ENCODE peak calls at places on chromosomes 3 and 15, in five cellular contexts. A, B, V, K and E are unnamed samples.

GRCh38 chr3:9704343-9705322 is 1.0 kb downstream of the CPNE9 start:
- DNase-seq in A (no peak), B (no peak), V (no peak), K (no peak), E (no peak)

GRCh38 chr15:45314960-45315359 is 62.9 kb downstream of the SLC28A2 start:
- DNase-seq in A (no peak), B (no peak), V (no peak), K (peak), E (no peak)

GRCh38 chr3:82927309-82928253 is 1166.1 kb upstream of the GBE1 start:
- DNase-seq in A (no peak), B (no peak), V (no peak), K (no peak), E (no peak)

GRCh38 chr15:37101634-37102314 is 1.4 kb upstream of the MEIS2 start:
- DNase-seq in A (peak), B (peak), V (no peak), K (peak), E (no peak)

GRCh38 chr15:56919708-56920637 is 1.5 kb downstream of the TCF12 start:
- DNase-seq in A (peak), B (no peak), V (no peak), K (peak), E (no peak)

GRCh38 chr3:68988740-68989139 is 24.7 kb downstream of the EOGT start:
- DNase-seq in A (no peak), B (no peak), V (no peak), K (no peak), E (no peak)

GRCh38 chr3:17910922-17911321 is 168.5 kb upstream of the TBC1D5 start:
- DNase-seq in A (no peak), B (no peak), V (no peak), K (no peak), E (no peak)

GRCh38 chr3:127182848-127183714 is 9.8 kb upstream of the PRR23E start:
- DNase-seq in A (no peak), B (no peak), V (no peak), K (no peak), E (no peak)

GRCh38 chr3:13622356-13622755 is 73.4 kb downstream of the FBLN2 start:
- DNase-seq in A (no peak), B (no peak), V (no peak), K (no peak), E (no peak)

GRCh38 chr3:191802671-191803070 is 341.7 kb downstream of the PYDC2 start:
- DNase-seq in A (no peak), B (no peak), V (no peak), K (no peak), E (no peak)

GRCh38 chr3:24645047-24645446 is 150.4 kb upstream of the THRB start:
- DNase-seq in A (no peak), B (no peak), V (no peak), K (no peak), E (no peak)

GRCh38 chr15:52093539-52094502 is 18.8 kb downstream of the BCL2L10 start:
- DNase-seq in A (no peak), B (peak), V (peak), K (no peak), E (peak)

GRCh38 chr3:183968846-183969245 is 48.8 kb downstream of the ABCC5 start:
- DNase-seq in A (no peak), B (no peak), V (no peak), K (no peak), E (no peak)

GRCh38 chr3:195885036-195885871 is 23.1 kb downstream of the TNK2 start:
- DNase-seq in A (no peak), B (no peak), V (no peak), K (no peak), E (no peak)

GRCh38 chr15:78194568-78194925 is 39.8 kb downstream of the ACSBG1 start:
- DNase-seq in A (no peak), B (no peak), V (no peak), K (no peak), E (no peak)

GRCh38 chr3:148203263-148204010 is 494.3 kb upstream of the AGTR1 start:
- DNase-seq in A (no peak), B (no peak), V (no peak), K (no peak), E (no peak)

GRCh38 chr3:56747150-56747549 is 54.6 kb downstream of the ARHGEF3 start:
- DNase-seq in A (no peak), B (no peak), V (no peak), K (peak), E (no peak)

GRCh38 chr3:127039719-127040118 is 56.8 kb downstream of the PLXNA1 start:
- DNase-seq in A (no peak), B (no peak), V (no peak), K (no peak), E (no peak)

GRCh38 chr3:55518451-55518850 is 31.3 kb upstream of the WNT5A start:
- DNase-seq in A (no peak), B (no peak), V (no peak), K (no peak), E (no peak)

GRCh38 chr3:171354049-171354705 is 106.0 kb downstream of the TNIK start:
- DNase-seq in A (no peak), B (no peak), V (no peak), K (no peak), E (no peak)

GRCh38 chr15:26037369-26037768 is 174.2 kb upstream of the ATP10A start:
- DNase-seq in A (no peak), B (no peak), V (no peak), K (no peak), E (no peak)

GRCh38 chr15:94845391-94845718 is 614.0 kb downstream of the MCTP2 start:
- DNase-seq in A (no peak), B (no peak), V (no peak), K (no peak), E (no peak)

GRCh38 chr15:62895905-62896316 is 146.6 kb upstream of the TPM1 start:
- DNase-seq in A (peak), B (no peak), V (peak), K (no peak), E (peak)

GRCh38 chr15:74235962-74236361 is at the start of gene CCDC33:
- DNase-seq in A (peak), B (no peak), V (no peak), K (no peak), E (no peak)

GRCh38 chr3:42803800-42804112 is 534 bp downstream of the HIGD1A start:
- DNase-seq in A (peak), B (no peak), V (no peak), K (peak), E (no peak)

DNA sequence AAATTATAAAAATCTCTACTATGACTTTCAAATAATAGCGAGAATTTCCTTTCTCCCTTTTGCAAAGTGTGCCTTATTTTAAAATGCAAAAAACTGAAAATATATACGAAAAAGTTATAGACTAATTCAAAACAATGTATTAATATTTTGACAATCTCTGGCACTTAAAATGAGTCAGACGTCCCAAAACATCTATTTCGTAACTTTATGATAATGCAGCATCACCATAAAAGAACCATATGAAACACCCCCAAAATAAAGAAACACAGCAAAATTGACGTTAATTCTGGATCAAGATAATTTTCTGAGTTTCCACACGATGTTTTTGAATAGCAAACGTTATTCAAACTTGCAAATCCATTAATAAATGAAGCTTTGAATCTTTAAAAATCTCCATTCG is 1.0 kb downstream of the COPS2 start:
- DNase-seq in A (no peak), B (no peak), V (no peak), K (no peak), E (no peak)
- H3K27ac ChIP-seq in A (peak), B (peak), V (peak), K (no peak), E (peak)

DNA sequence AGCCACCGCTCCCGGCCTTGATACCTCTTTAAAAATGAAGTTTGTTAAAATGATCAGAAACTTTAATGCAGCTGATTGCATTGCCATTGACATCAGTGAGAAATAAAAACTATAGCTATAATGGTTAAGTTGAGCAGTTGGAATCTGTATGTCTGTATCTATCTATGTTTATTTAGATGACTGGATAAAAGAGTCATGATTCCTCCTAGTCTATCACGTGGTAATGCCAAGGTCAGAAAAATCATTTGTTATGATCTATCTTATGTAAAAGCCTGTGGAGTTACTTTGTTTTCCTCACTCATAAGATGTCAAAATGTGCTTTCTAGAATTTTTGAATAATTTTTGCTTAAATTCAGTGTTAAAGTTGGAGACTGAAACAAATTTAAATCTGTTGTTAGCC is 63.2 kb downstream of the MBNL1 start:
- DNase-seq in A (no peak), B (no peak), V (no peak), K (no peak), E (no peak)
- H3K27ac ChIP-seq in A (no peak), B (peak), V (no peak), K (no peak), E (peak)

GRCh38 chr3:128969993-128970740 is 23.7 kb downstream of the CFAP92 start:
- DNase-seq in A (peak), B (peak), V (no peak), K (no peak), E (no peak)

GRCh38 chr3:128971421-128971820 is 22.5 kb downstream of the CFAP92 start:
- DNase-seq in A (no peak), B (no peak), V (no peak), K (no peak), E (no peak)

GRCh38 chr3:128973988-128974564 is 19.8 kb downstream of the CFAP92 start:
- DNase-seq in A (peak), B (no peak), V (no peak), K (no peak), E (no peak)

GRCh38 chr3:128967748-128968147 is 26.1 kb downstream of the CFAP92 start:
- DNase-seq in A (no peak), B (no peak), V (no peak), K (no peak), E (no peak)

DNA sequence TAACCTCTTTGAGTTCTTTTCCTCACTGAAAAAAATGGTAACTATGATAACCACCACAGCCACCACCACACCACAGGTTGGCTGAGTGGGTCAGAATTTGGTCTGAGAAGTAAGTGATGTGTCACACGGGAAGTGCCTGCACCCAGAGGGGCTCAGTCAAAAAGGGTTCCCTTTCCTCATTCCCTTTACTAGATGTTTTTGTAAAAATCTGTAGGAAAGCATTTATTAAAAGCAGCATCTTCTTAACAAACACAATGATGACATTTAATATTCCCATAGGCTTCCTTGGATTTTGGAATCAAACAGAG is 23.2 kb downstream of the CFAP92 start:
- DNase-seq in A (no peak), B (no peak), V (no peak), K (no peak), E (no peak)
- H3K27ac ChIP-seq in A (no peak), B (no peak), V (no peak), K (no peak), E (no peak)

GRCh38 chr3:15527031-15527459 is 5.5 kb upstream of the COLQ start:
- DNase-seq in A (peak), B (peak), V (no peak), K (no peak), E (no peak)

GRCh38 chr3:15525790-15526189 is 4.3 kb upstream of the COLQ start:
- DNase-seq in A (no peak), B (no peak), V (no peak), K (no peak), E (no peak)

GRCh38 chr3:15520804-15521572 is 518 bp downstream of the COLQ start:
- DNase-seq in A (no peak), B (no peak), V (no peak), K (no peak), E (no peak)

GRCh38 chr3:15521573-15521965 is at the start of gene COLQ:
- DNase-seq in A (no peak), B (no peak), V (no peak), K (no peak), E (no peak)

GRCh38 chr3:15523660-15524417 is 2.3 kb upstream of the COLQ start:
- DNase-seq in A (no peak), B (no peak), V (no peak), K (no peak), E (no peak)
- H3K27ac ChIP-seq in A (no peak), B (no peak), V (no peak), K (no peak), E (no peak)

DNA sequence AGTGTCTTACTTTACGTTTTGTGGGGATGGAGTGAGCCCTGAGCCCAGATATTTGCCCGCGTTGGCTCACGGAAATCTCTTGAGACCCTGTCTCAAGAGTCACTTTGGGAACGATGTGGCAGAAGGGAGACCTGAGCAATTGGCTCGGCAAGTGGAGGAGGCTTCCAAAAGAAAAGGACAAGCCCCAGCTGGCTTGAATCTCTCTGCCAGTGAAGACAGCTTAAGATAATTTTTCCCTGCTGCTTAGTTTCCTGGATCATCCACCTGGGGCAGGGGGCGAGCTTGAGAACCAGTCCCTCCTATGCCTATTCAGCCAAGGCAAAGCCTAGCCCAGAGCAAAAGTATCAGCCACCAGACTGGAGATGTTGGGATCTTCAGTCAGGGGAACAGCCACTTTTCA is 708 bp downstream of the SEC22A start:
- DNase-seq in A (no peak), B (no peak), V (no peak), K (no peak), E (no peak)
- H3K27ac ChIP-seq in A (no peak), B (peak), V (peak), K (peak), E (peak)

GRCh38 chr3:151838574-151839312 is 24.8 kb downstream of the AADAC start:
- DNase-seq in A (peak), B (peak), V (peak), K (peak), E (peak)
- H3K27ac ChIP-seq in A (no peak), B (no peak), V (no peak), K (no peak), E (no peak)

GRCh38 chr3:67386446-67386845 is 268.0 kb downstream of the SUCLG2 start:
- DNase-seq in A (no peak), B (no peak), V (no peak), K (no peak), E (no peak)
- H3K27ac ChIP-seq in A (no peak), B (no peak), V (no peak), K (no peak), E (no peak)